ENCODE peak calls at places on chromosomes 12 and 14, in five cellular contexts. One of them, this sample, is unnamed.

GRCh38 chr12:42741771-42742510 is 152.4 kb upstream of the PRICKLE1 start:
- DNase-seq in pancreas: no peak
- DNase-seq in fibroblast of the aortic adventitia: peak; percentile 55
- DNase-seq in AG09309: peak; percentile 68
- DNase-seq in choroid plexus epithelial cell: peak; percentile 84
- DNase-seq in this sample: peak; percentile 64

GRCh38 chr12:31008961-31009840 is 64.5 kb upstream of the DDX11 start:
- DNase-seq in pancreas: no peak
- DNase-seq in fibroblast of the aortic adventitia: no peak
- DNase-seq in AG09309: no peak
- DNase-seq in choroid plexus epithelial cell: no peak
- DNase-seq in this sample: no peak

GRCh38 chr14:106491851-106492250 is 965.5 kb downstream of the TMEM121 start:
- DNase-seq in pancreas: no peak
- DNase-seq in fibroblast of the aortic adventitia: no peak
- DNase-seq in AG09309: no peak
- DNase-seq in choroid plexus epithelial cell: peak; percentile 2
- DNase-seq in this sample: no peak

GRCh38 chr14:77059276-77059934 is 30.9 kb upstream of the IRF2BPL start:
- DNase-seq in pancreas: no peak
- DNase-seq in fibroblast of the aortic adventitia: peak; percentile 87
- DNase-seq in AG09309: peak; percentile 77
- DNase-seq in choroid plexus epithelial cell: peak; percentile 91
- DNase-seq in this sample: peak; percentile 95

GRCh38 chr12:26406391-26406790 is 211.0 kb downstream of the SSPN start:
- DNase-seq in pancreas: no peak
- DNase-seq in fibroblast of the aortic adventitia: no peak
- DNase-seq in AG09309: no peak
- DNase-seq in choroid plexus epithelial cell: no peak
- DNase-seq in this sample: no peak

GRCh38 chr14:102922490-102923200 is at the start of gene AMN:
- DNase-seq in pancreas: no peak
- DNase-seq in fibroblast of the aortic adventitia: no peak
- DNase-seq in AG09309: no peak
- DNase-seq in choroid plexus epithelial cell: no peak
- DNase-seq in this sample: no peak

GRCh38 chr14:80570930-80571298 is 359.6 kb upstream of the DIO2 start:
- DNase-seq in pancreas: no peak
- DNase-seq in fibroblast of the aortic adventitia: no peak
- DNase-seq in AG09309: no peak
- DNase-seq in choroid plexus epithelial cell: no peak
- DNase-seq in this sample: no peak

GRCh38 chr12:13530966-13531365 is 334.4 kb downstream of the EMP1 start:
- DNase-seq in pancreas: no peak
- DNase-seq in fibroblast of the aortic adventitia: no peak
- DNase-seq in AG09309: no peak
- DNase-seq in choroid plexus epithelial cell: no peak
- DNase-seq in this sample: no peak

GRCh38 chr14:58829594-58829993 is 191.8 kb downstream of the DACT1 start:
- DNase-seq in pancreas: no peak
- DNase-seq in fibroblast of the aortic adventitia: no peak
- DNase-seq in AG09309: no peak
- DNase-seq in choroid plexus epithelial cell: peak; percentile 43
- DNase-seq in this sample: no peak

GRCh38 chr14:52400846-52401245 is 86.7 kb downstream of the PTGER2 start:
- DNase-seq in pancreas: no peak
- DNase-seq in fibroblast of the aortic adventitia: no peak
- DNase-seq in AG09309: no peak
- DNase-seq in choroid plexus epithelial cell: no peak
- DNase-seq in this sample: no peak

GRCh38 chr14:91374287-91374880 is 43.2 kb downstream of the CCDC88C start:
- DNase-seq in pancreas: no peak
- DNase-seq in fibroblast of the aortic adventitia: no peak
- DNase-seq in AG09309: no peak
- DNase-seq in choroid plexus epithelial cell: no peak
- DNase-seq in this sample: no peak

DNA sequence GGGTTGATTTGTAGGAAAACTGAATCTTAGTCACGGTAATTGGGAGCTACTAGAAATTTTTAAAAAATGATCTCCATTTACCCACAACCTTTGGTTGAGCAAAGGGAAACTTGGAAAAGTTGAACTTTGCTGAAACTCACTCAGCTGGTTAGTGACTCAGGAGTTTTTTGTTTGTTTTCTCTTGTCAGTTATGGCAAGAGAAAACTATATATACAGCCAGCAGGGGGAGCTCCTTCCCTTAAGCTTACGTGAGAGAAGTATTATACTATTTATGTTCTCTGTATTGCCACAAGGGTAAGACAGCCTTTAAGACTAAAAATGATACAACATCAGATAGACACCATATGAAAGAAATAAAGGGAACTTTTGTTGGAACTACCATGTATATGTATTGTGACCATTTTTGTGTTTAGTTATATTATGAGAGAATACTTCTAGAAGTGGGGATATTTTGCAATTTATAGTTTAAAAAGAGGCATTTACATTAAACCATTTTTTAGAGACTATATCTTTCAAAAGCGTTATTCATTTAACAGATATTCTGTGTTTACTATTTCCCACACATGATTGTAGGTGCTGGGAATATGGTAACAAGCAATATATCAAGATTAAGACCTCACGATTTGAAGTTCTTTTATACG is 28.1 kb upstream of the TBC1D30 start:
- DNase-seq in pancreas: peak; percentile 41
- DNase-seq in fibroblast of the aortic adventitia: peak; percentile 94
- DNase-seq in AG09309: peak; percentile 81
- DNase-seq in choroid plexus epithelial cell: peak; percentile 97
- DNase-seq in this sample: peak; percentile 77
- H3K4me3 ChIP-seq in pancreas: no peak overlapping the region
- H3K4me3 ChIP-seq in fibroblast of the aortic adventitia: no peak overlapping the region
- H3K4me3 ChIP-seq in AG09309: no peak overlapping the region
- H3K4me3 ChIP-seq in choroid plexus epithelial cell: no peak overlapping the region
- H3K4me3 ChIP-seq in this sample: no peak overlapping the region

DNA sequence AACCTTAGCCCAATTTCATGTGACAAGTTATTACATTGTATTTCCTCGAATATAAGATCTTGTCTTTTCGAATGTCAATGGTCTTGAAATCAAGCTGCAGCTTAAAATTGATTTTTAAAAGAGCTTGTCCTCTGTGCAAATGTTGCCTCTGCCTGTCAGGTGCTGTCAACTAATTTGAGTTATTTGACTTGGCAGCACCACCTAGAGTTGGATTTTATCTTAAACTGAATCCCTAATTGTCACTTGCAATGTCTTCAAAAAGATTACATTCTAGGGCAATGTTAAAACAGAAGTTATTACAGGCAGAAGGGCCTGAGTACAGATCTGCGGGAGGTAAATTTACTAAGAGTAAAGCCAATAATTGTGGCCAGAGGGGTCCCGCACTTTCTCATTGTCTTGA is 26.2 kb upstream of the TUNAR start:
- DNase-seq in pancreas: no peak
- DNase-seq in fibroblast of the aortic adventitia: no peak
- DNase-seq in AG09309: no peak
- DNase-seq in choroid plexus epithelial cell: no peak
- DNase-seq in this sample: no peak
- TF ChIP-seq CTCF in pancreas: no peak
- TF ChIP-seq CTCF in fibroblast of the aortic adventitia: no peak
- TF ChIP-seq CTCF in AG09309: no peak
- TF ChIP-seq CTCF in choroid plexus epithelial cell: no peak
- TF ChIP-seq CTCF in this sample: no peak

GRCh38 chr12:47458273-47458672 is 247.6 kb downstream of the RPAP3 start:
- DNase-seq in pancreas: peak; percentile 13
- DNase-seq in fibroblast of the aortic adventitia: peak; percentile 3
- DNase-seq in AG09309: no peak
- DNase-seq in choroid plexus epithelial cell: no peak
- DNase-seq in this sample: no peak
- H3K4me3 ChIP-seq in pancreas: no peak overlapping the region
- H3K4me3 ChIP-seq in fibroblast of the aortic adventitia: no peak overlapping the region
- H3K4me3 ChIP-seq in AG09309: no peak overlapping the region
- H3K4me3 ChIP-seq in choroid plexus epithelial cell: no peak overlapping the region
- H3K4me3 ChIP-seq in this sample: no peak overlapping the region

DNA sequence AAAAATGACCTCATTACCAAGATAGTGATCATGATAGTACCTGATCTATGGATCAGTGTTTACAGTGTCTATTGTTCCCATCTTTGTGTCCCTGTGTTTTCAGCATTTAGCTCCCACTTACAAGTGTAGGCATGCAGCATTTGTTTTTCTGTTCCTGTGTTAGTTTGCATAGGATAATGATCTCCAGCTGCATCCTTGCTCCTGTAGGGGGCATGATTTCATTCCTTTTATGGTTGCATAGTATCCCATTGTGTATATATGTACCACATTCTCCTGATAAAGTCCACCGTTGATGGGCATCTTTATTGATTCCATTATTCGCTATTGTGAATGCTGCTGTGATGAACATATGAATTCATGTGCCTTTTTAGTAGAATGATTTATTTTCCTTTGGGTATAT is 215.4 kb upstream of the NAV3 start:
- DNase-seq in pancreas: no peak
- DNase-seq in fibroblast of the aortic adventitia: peak; percentile 4
- DNase-seq in AG09309: no peak
- DNase-seq in choroid plexus epithelial cell: peak; percentile 35
- DNase-seq in this sample: no peak
- TF ChIP-seq CTCF in pancreas: no peak
- TF ChIP-seq CTCF in fibroblast of the aortic adventitia: peak; percentile 30
- TF ChIP-seq CTCF in AG09309: peak; percentile 36
- TF ChIP-seq CTCF in choroid plexus epithelial cell: peak; percentile 51
- TF ChIP-seq CTCF in this sample: peak; percentile 8

DNA sequence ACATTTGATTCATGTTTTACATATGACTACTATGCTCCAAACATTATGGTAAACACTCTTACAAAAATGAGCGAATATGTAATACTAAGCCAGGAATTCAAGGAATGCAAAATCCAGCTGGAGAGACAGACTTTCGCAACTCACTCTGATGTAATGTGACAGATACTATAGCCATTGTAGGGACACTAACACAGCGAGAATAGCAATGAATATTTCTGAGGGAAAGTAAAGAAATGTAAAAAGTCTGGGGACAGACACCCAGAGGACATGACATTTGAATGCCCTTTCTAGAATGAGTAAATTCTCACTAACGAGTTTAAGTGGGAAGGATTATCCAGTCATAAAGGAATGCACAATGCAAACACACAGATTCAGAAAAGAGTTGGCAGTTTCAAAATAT is 121.9 kb downstream of the PIK3C2G start:
- DNase-seq in pancreas: no peak
- DNase-seq in fibroblast of the aortic adventitia: peak; percentile 94
- DNase-seq in AG09309: peak; percentile 57
- DNase-seq in choroid plexus epithelial cell: peak; percentile 92
- DNase-seq in this sample: peak; percentile 84
- H3K4me3 ChIP-seq in pancreas: no peak overlapping the region
- H3K4me3 ChIP-seq in fibroblast of the aortic adventitia: no peak overlapping the region
- H3K4me3 ChIP-seq in AG09309: no peak overlapping the region
- H3K4me3 ChIP-seq in choroid plexus epithelial cell: peak overlapping the region; percentile 9
- H3K4me3 ChIP-seq in this sample: no peak overlapping the region

DNA sequence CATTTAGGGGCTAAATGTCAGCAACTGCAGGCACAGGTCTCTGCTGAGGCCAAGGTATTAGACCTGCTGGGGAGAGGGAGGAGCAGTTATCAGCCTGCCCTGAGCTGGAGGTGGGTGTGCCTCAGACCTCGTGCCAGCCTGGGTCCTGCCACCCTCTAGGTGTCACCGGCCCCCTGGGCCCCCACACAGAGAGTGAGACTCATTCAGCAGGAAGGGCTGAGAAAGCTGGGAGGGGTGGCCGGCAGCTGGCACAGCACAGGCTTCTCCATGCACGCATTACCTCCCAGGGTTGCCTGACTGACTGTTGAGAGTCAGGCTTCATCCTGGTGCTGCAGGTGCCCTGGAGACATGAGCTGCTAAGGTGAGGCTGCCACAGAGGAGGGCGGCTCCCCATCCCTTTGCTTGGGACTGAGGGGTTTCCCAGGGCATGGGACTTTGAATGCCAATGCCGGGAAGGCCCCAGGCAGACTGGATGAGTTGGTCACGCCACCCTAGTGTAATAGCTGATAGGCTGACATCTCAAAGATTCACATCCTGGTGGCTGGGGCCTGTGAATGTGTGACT is 75.3 kb upstream of the C14orf180 start:
- DNase-seq in pancreas: no peak
- DNase-seq in fibroblast of the aortic adventitia: no peak
- DNase-seq in AG09309: no peak
- DNase-seq in choroid plexus epithelial cell: no peak
- DNase-seq in this sample: no peak
- TF ChIP-seq CTCF in pancreas: no peak
- TF ChIP-seq CTCF in fibroblast of the aortic adventitia: no peak
- TF ChIP-seq CTCF in AG09309: no peak
- TF ChIP-seq CTCF in choroid plexus epithelial cell: no peak
- TF ChIP-seq CTCF in this sample: no peak

DNA sequence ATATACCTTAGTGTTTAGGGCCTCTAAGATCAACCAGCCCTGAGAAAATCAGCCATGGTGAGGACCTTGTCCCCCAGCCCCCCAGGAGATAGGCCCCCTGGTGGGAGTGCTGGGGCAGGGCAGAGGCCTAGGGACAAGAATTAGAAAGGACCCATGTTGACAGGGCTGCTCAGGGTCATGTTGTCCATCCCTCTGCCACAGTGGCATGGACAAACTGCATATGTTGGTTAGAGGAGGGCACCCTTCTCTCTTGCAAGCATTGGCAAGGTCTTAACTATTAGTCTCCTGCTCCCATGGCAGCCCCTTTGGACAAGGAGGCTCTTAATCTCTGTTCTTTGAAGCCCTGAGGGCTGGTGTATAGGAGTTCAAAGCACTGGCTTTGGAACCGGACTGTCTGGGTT is 755 bp upstream of the PTPN6 start:
- DNase-seq in pancreas: peak; percentile 11
- DNase-seq in fibroblast of the aortic adventitia: no peak
- DNase-seq in AG09309: no peak
- DNase-seq in choroid plexus epithelial cell: no peak
- DNase-seq in this sample: no peak
- H3K4me3 ChIP-seq in pancreas: no peak overlapping the region
- H3K4me3 ChIP-seq in fibroblast of the aortic adventitia: no peak overlapping the region
- H3K4me3 ChIP-seq in AG09309: no peak overlapping the region
- H3K4me3 ChIP-seq in choroid plexus epithelial cell: no peak overlapping the region
- H3K4me3 ChIP-seq in this sample: no peak overlapping the region